ENCODE peak calls at places on chromosomes 3 and 15, in five cellular contexts. J is psoas muscle; D is effector memory CD4-positive, alpha-beta T cell; Y is AG04450; I is testis. A is an unnamed sample.

GRCh38 chr3:190038050-190038631 is 82.6 kb downstream of the P3H2 start:
- DNase-seq in I (no peak), J (no peak), D (no peak), Y (peak), A (peak)

GRCh38 chr3:48784426-48785120 is 63.1 kb downstream of the PRKAR2A start:
- DNase-seq in D (no peak), J (no peak), I (no peak), Y (peak), A (no peak)

GRCh38 chr3:187519428-187519890 is 150.7 kb downstream of the SST start:
- DNase-seq in D (no peak), I (no peak), Y (no peak), J (no peak), A (no peak)

GRCh38 chr3:2579206-2579605 is 480.5 kb downstream of the CNTN4 start:
- DNase-seq in Y (no peak), I (no peak), D (no peak), J (no peak), A (no peak)

GRCh38 chr3:163071684-163072083 is 1575.1 kb downstream of the OTOL1 start:
- DNase-seq in Y (no peak), I (no peak), D (no peak), J (no peak), A (no peak)

GRCh38 chr3:116037954-116038911 is 407.1 kb downstream of the LSAMP start:
- DNase-seq in I (no peak), D (no peak), J (no peak), Y (no peak), A (peak)

GRCh38 chr3:51982838-51983577 is at the start of gene ACY1:
- DNase-seq in D (peak), Y (peak), I (peak), J (peak), A (peak)

GRCh38 chr15:86558678-86559077 is 479.0 kb downstream of the AGBL1 start:
- DNase-seq in Y (no peak), I (no peak), D (no peak), J (no peak), A (no peak)

GRCh38 chr3:37743974-37744373 is 117.7 kb upstream of the CTDSPL start:
- DNase-seq in Y (no peak), J (no peak), D (no peak), I (no peak), A (no peak)

GRCh38 chr3:156633335-156633734 is 41.1 kb upstream of the TIPARP start:
- DNase-seq in I (peak), Y (peak), J (no peak), D (no peak), A (no peak)

GRCh38 chr3:14371573-14372474 is 30.6 kb upstream of the SLC6A6 start:
- DNase-seq in Y (no peak), I (peak), D (no peak), J (peak), A (peak)

GRCh38 chr15:94542391-94542790 is 311.0 kb downstream of the MCTP2 start:
- DNase-seq in Y (no peak), J (no peak), D (no peak), I (no peak), A (no peak)

GRCh38 chr3:177279118-177279815 is 82.0 kb upstream of the TBL1XR1 start:
- DNase-seq in I (no peak), Y (no peak), J (no peak), D (no peak), A (no peak)

GRCh38 chr3:28012830-28013229 is 228.6 kb upstream of the CMC1 start:
- DNase-seq in J (no peak), I (no peak), Y (no peak), D (no peak), A (no peak)

GRCh38 chr15:40922608-40923005 is 6.5 kb upstream of the DLL4 start:
- DNase-seq in Y (no peak), D (no peak), I (no peak), J (no peak), A (no peak)

GRCh38 chr3:40580494-40581091 is 55.8 kb downstream of the ZNF621 start:
- DNase-seq in J (peak), I (peak), D (peak), Y (peak), A (peak)

GRCh38 chr3:157333551-157333991 is 103.1 kb upstream of the PTX3 start:
- DNase-seq in Y (peak), I (no peak), D (no peak), J (no peak), A (no peak)

GRCh38 chr15:82177291-82178010 is 85.1 kb downstream of the EFL1 start:
- DNase-seq in Y (no peak), J (no peak), D (no peak), I (no peak), A (peak)

GRCh38 chr3:132432639-132433038 is 15.3 kb downstream of the DNAJC13 start:
- DNase-seq in Y (peak), J (no peak), I (no peak), D (no peak), A (no peak)

GRCh38 chr3:24302382-24302781 is 192.3 kb downstream of the THRB start:
- DNase-seq in Y (no peak), I (no peak), J (no peak), D (no peak), A (no peak)

GRCh38 chr3:71057526-71057894 is 526.0 kb downstream of the FOXP1 start:
- DNase-seq in J (no peak), Y (no peak), I (no peak), D (no peak), A (no peak)

GRCh38 chr15:65326109-65326508 is 21.6 kb downstream of the RNU5B-1 start:
- DNase-seq in Y (no peak), I (peak), J (peak), D (no peak), A (peak)

GRCh38 chr15:82710208-82710555 is 507 bp upstream of the AP3B2 start:
- DNase-seq in J (no peak), I (no peak), Y (no peak), D (no peak), A (no peak)

GRCh38 chr3:33401781-33402180 is 38.4 kb downstream of the UBP1 start:
- DNase-seq in Y (no peak), J (no peak), I (no peak), D (no peak), A (no peak)

GRCh38 chr15:78438595-78439285 is 724 bp downstream of the IREB2 start:
- DNase-seq in D (no peak), I (peak), J (no peak), Y (no peak), A (peak)

GRCh38 chr3:147157629-147158028 is 248.7 kb downstream of the ZIC4 start:
- DNase-seq in I (no peak), Y (no peak), D (no peak), J (no peak), A (no peak)

GRCh38 chr3:183038221-183038620 is 57.9 kb upstream of the DCUN1D1 start:
- DNase-seq in I (no peak), J (no peak), Y (no peak), D (no peak), A (no peak)

GRCh38 chr3:182909318-182910040 is 70.9 kb downstream of the DCUN1D1 start:
- DNase-seq in I (no peak), D (no peak), Y (no peak), J (no peak), A (peak)

GRCh38 chr3:159620873-159621272 is 367.8 kb upstream of the IL12A start:
- DNase-seq in J (no peak), D (no peak), Y (no peak), I (no peak), A (peak)

GRCh38 chr15:69627548-69628158 is 175.0 kb downstream of the RPLP1 start:
- DNase-seq in I (no peak), J (no peak), D (no peak), Y (no peak), A (no peak)

GRCh38 chr3:96012941-96013340 is 801.5 kb upstream of the EPHA6 start:
- DNase-seq in J (no peak), Y (no peak), I (no peak), D (no peak), A (no peak)

GRCh38 chr15:78949461-78949860 is 4.6 kb upstream of the CTSH start:
- DNase-seq in Y (no peak), D (no peak), I (no peak), J (no peak), A (no peak)

GRCh38 chr3:10140996-10141546 is 507 bp upstream of the VHL start:
- DNase-seq in I (no peak), J (peak), D (no peak), Y (no peak), A (no peak)

GRCh38 chr15:31032959-31033358 is 41.5 kb upstream of the MTMR10 start:
- DNase-seq in J (no peak), I (no peak), Y (peak), D (no peak), A (no peak)

GRCh38 chr3:107845355-107846281 is 245.2 kb downstream of the CD47 start:
- DNase-seq in D (no peak), Y (no peak), J (no peak), I (no peak), A (peak)

GRCh38 chr3:117734431-117734830 is 1024.9 kb downstream of the TUSC7 start:
- DNase-seq in D (no peak), J (no peak), Y (peak), I (no peak), A (no peak)

GRCh38 chr3:117735481-117736101 is 1026.0 kb downstream of the TUSC7 start:
- DNase-seq in D (no peak), Y (peak), J (no peak), I (no peak), A (no peak)

GRCh38 chr3:117736851-117737250 is 1027.3 kb downstream of the TUSC7 start:
- DNase-seq in J (no peak), D (no peak), I (no peak), Y (no peak), A (no peak)
- H3K27ac ChIP-seq in J (no peak), D (no peak), I (no peak), Y (no peak), A (no peak)

GRCh38 chr3:124934577-124934976 is at the start of gene MUC13:
- DNase-seq in I (no peak), Y (no peak), D (no peak), J (no peak), A (no peak)
- H3K27ac ChIP-seq in I (no peak), Y (no peak), D (no peak), J (no peak), A (no peak)

DNA sequence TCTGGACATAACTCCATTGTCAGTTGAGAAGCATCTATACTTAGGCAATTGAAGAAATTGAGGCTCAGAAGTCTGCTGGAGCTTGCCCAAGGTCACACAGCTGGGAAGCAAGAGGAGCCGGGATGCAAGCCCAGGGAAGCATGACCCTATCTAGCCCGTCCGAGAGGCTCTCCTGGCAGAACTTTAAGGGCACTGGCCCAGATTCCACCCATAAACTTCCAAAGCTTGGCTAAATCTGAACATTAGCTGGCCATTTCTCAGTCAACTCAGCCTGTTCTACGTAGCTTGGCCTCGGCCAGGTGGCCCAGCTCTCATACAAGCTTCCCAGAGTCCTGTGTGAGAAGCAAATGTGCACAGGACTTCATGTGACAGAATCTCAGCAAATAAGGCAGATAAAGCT is 75.8 kb downstream of the LRIG1 start:
- DNase-seq in Y (no peak), D (no peak), I (peak), J (peak), A (no peak)
- H3K27ac ChIP-seq in Y (no peak), D (no peak), I (peak), J (peak), A (peak)

GRCh38 chr15:48536681-48537091 is 108.8 kb downstream of the FBN1 start:
- DNase-seq in D (no peak), I (no peak), J (no peak), Y (no peak), A (no peak)

GRCh38 chr15:48533982-48534381 is 111.5 kb downstream of the FBN1 start:
- DNase-seq in J (no peak), Y (no peak), D (no peak), I (no peak), A (peak)

GRCh38 chr15:48541659-48542334 is 103.7 kb downstream of the FBN1 start:
- DNase-seq in Y (no peak), J (no peak), I (no peak), D (no peak), A (no peak)

GRCh38 chr15:48538941-48539340 is 106.6 kb downstream of the FBN1 start:
- DNase-seq in I (no peak), D (no peak), Y (no peak), J (no peak), A (peak)

GRCh38 chr15:48537277-48538113 is 108.0 kb downstream of the FBN1 start:
- DNase-seq in D (no peak), Y (no peak), J (no peak), I (no peak), A (peak)
- H3K27ac ChIP-seq in D (no peak), Y (no peak), J (no peak), I (peak), A (no peak)

GRCh38 chr15:74227968-74228722 is 8.0 kb upstream of the CCDC33 start:
- DNase-seq in Y (no peak), I (no peak), D (no peak), J (no peak), A (no peak)
- H3K27ac ChIP-seq in Y (no peak), I (no peak), D (no peak), J (no peak), A (no peak)

GRCh38 chr3:30231277-30232141 is 374.9 kb upstream of the TGFBR2 start:
- DNase-seq in I (no peak), J (no peak), D (no peak), Y (no peak), A (peak)
- H3K27ac ChIP-seq in I (no peak), J (peak), D (no peak), Y (no peak), A (no peak)

DNA sequence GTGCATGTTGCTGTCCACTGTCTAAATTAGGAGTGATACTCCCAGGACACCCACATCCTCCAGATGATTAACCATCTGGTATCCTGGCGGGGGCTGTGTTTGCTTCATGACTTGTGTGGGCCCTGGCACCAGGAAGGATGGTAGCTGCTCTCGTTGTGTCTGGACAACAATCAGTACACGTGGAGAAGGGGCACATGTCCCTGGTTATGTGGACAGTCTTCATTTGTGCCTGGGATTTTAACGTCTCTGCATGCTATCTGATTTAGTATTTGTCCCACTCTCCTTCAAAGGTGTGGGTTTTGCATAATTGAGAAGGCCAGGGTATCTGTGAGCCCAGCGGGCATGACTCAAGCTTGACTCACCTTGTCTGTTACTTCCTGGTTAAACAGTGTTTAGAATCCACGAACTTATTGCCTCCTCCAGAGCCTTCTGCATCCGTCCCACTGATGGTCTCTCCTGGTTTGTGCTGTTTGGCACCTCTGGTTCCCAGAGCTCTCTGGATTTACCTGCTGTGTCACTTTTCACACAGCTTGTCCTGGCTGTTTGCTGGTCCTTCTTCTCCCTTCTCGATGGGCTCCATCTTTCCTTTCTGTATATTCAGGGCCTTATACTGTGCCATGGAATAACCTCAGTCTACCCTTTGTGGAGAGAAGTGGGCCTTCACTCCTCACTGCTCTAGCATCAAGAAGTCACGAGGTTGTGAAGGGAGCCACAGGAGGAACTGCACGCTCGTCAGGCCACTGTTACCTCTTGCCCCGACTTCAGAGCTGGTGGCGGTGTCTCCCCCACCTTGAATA is 32.5 kb downstream of the ARNT2 start:
- DNase-seq in I (no peak), D (no peak), J (no peak), Y (no peak), A (no peak)
- H3K27ac ChIP-seq in I (no peak), D (no peak), J (no peak), Y (no peak), A (no peak)

DNA sequence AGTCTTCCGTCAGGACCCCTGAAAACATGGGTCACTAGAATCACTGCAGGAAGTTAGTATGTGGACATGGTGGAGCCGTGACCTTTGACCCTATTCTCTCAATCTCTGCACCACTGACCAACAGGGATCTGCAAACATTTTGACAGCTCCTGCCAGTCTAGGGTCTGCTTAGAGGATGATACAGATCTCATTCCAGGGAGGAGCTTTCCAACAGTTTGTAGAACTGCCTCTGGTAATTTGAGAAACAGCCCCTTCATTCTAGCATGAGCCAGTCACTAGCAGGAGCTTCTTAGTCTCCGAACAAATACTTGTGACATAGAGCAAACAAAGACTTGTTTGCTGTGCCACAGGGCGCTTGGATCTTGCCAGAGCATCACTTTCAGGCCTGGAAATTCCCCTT is 270.3 kb upstream of the CFAP20DC start:
- DNase-seq in Y (no peak), I (no peak), J (no peak), D (no peak), A (no peak)
- H3K27ac ChIP-seq in Y (no peak), I (no peak), J (no peak), D (no peak), A (no peak)

DNA sequence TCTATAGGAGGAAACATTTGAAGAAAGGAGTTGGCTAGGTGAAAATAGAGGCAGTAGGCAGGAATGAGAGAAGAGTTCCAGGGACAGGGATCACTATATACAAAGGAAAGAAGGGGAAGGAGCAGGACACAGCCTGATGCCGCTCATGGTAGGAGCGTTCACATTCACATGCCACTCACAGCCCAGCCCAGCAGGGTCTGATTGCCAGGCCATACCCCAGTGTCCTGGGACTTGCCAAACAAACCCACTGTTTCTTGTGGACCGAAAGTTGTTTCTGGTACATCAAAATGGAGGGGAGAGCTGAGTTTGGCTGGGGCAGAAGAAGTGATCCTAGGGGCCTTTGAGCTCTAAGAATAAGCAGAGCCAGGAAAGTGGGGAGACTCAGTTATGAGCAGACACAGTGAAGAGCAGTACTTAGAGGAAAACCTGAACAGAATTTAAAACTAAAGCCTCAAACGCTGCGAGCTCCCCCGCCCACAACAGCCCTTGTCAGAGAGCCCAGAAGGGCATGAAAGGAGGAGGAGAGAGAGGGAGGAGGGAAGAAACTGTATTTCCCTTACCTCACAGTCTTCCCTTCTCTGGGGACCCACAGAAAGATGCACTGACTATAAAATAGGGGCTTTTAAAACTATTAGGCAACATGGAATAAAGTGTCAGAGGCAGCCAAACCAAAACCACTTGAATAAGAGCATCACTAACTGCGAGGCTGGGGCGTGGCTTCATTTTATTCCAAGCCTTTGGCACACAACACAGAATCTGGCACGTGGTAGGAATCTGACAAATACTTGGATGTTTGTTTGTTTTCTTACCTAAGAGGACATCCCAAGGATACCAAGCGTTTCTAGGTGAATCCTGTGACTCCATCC is 129.0 kb downstream of the RPL22L1 start:
- DNase-seq in I (peak), J (peak), Y (no peak), D (no peak), A (no peak)
- H3K27ac ChIP-seq in I (peak), J (peak), Y (peak), D (no peak), A (no peak)